ENCODE peak calls at places on chromosome 15, in four cellular contexts. L is astrocyte of the spinal cord, O is tibial nerve, A is right lobe of liver. B is an unnamed sample.

GRCh38 chr15:79593119-79593869 is 161.2 kb downstream of the MINAR1 start:
- DNase-seq in L (no peak), O (no peak), A (no peak), B (peak)

GRCh38 chr15:52710050-52710709 is 31.0 kb upstream of the ATOSA start:
- DNase-seq in L (no peak), O (no peak), A (no peak), B (peak)

GRCh38 chr15:65217526-65218482 is 6.5 kb upstream of the CILP start:
- DNase-seq in L (no peak), O (no peak), A (no peak), B (no peak)

GRCh38 chr15:45919806-45920205 is 285.0 kb downstream of the SQOR start:
- DNase-seq in L (peak), O (no peak), A (no peak), B (peak)

GRCh38 chr15:32738677-32739076 is 20.9 kb downstream of the GREM1 start:
- DNase-seq in L (no peak), O (no peak), A (no peak), B (no peak)

GRCh38 chr15:101115887-101116680 is 135.8 kb downstream of the CHSY1 start:
- DNase-seq in L (peak), O (peak), A (no peak), B (peak)

GRCh38 chr15:91711384-91712082 is 142.0 kb upstream of the SLCO3A1 start:
- DNase-seq in L (no peak), O (no peak), A (no peak), B (no peak)

GRCh38 chr15:88708256-88709054 is 69.6 kb downstream of the ISG20 start:
- DNase-seq in L (no peak), O (no peak), A (no peak), B (peak)

GRCh38 chr15:78035319-78035718 is 42.2 kb downstream of the TBC1D2B start:
- DNase-seq in L (no peak), O (no peak), A (peak), B (no peak)

DNA sequence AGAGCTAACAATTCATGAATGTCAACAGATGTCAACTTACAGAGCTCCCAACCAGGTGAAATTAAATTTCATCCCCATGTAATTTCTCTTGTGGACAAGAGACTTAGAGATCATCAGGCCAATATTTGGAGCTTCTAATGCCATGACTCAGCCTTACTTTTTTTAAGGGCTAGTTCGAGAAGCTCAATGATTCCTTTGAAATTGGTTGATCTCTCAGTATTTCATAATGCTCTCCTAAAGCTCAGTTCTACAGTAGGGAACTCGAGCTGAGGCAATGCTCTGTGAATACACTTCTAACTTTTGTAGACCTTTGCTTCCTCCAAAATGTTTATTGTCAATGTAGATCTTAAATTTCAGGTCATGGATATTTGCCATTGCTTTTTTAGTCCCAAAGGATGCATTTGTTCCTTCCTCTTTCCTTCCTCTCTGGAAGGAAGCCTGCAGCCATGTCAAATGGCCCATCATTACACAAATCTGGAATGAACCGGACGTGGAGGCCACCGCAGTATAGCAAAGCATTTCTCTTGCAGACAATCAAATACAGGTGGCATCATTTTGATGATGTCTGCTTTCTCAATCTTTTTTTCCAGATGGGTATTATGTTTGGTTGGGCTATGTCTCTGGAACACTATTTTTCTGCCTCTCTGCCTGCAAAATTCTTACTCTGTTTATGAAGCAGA is 28.3 kb downstream of the STARD5 start:
- DNase-seq in L (no peak), O (no peak), A (no peak), B (no peak)
- H3K4me3 ChIP-seq in L (no peak), O (no peak), A (no peak), B (no peak)

DNA sequence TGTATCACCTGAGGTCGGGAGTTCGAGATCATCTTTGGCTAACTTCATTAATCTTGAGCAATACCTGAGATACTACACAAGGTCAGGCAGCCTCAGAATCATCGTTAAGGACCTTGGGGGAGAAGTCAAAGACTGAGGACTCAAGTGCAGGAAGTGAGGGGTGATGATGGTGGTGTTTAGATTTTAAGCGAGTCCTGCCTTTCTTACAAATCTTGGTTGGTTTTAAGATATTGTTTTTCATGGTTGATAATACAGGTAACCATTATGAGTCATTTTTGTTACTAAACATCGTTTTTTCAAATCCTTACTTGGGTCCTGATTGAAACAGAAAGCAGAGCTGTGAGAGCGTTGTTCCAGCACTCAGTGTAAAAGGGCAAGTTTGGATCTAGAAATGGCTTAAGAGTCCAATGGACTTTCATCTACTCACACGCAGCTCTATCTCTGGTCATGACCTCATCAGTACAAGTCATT is 4.1 kb downstream of the RASGRP1 start:
- DNase-seq in L (no peak), O (no peak), A (no peak), B (no peak)
- H3K4me3 ChIP-seq in L (no peak), O (no peak), A (no peak), B (no peak)

GRCh38 chr15:59168536-59168935 is 38.1 kb upstream of the LDHAL6B start:
- DNase-seq in L (no peak), O (no peak), A (no peak), B (peak)

GRCh38 chr15:59169337-59169736 is 37.3 kb upstream of the LDHAL6B start:
- DNase-seq in L (peak), O (no peak), A (no peak), B (peak)

GRCh38 chr15:59170998-59171397 is 35.6 kb upstream of the LDHAL6B start:
- DNase-seq in L (no peak), O (no peak), A (no peak), B (no peak)

GRCh38 chr15:59172289-59172901 is 34.2 kb upstream of the LDHAL6B start:
- DNase-seq in L (no peak), O (no peak), A (no peak), B (no peak)

GRCh38 chr15:59170295-59170881 is 36.3 kb upstream of the LDHAL6B start:
- DNase-seq in L (peak), O (no peak), A (peak), B (peak)
- H3K4me3 ChIP-seq in L (no peak), O (no peak), A (no peak), B (no peak)

GRCh38 chr15:73941044-73941443 is 14.8 kb downstream of the LOXL1 start:
- DNase-seq in L (peak), O (no peak), A (no peak), B (peak)

GRCh38 chr15:73939138-73939537 is 12.9 kb downstream of the LOXL1 start:
- DNase-seq in L (no peak), O (no peak), A (no peak), B (no peak)

GRCh38 chr15:73941449-73941848 is 15.2 kb downstream of the LOXL1 start:
- DNase-seq in L (no peak), O (no peak), A (no peak), B (no peak)

GRCh38 chr15:73941871-73942635 is 15.8 kb downstream of the LOXL1 start:
- DNase-seq in L (no peak), O (no peak), A (no peak), B (no peak)

GRCh38 chr15:73940061-73940981 is 14.1 kb downstream of the LOXL1 start:
- DNase-seq in L (no peak), O (no peak), A (no peak), B (peak)
- H3K4me3 ChIP-seq in L (no peak), O (no peak), A (no peak), B (no peak)

DNA sequence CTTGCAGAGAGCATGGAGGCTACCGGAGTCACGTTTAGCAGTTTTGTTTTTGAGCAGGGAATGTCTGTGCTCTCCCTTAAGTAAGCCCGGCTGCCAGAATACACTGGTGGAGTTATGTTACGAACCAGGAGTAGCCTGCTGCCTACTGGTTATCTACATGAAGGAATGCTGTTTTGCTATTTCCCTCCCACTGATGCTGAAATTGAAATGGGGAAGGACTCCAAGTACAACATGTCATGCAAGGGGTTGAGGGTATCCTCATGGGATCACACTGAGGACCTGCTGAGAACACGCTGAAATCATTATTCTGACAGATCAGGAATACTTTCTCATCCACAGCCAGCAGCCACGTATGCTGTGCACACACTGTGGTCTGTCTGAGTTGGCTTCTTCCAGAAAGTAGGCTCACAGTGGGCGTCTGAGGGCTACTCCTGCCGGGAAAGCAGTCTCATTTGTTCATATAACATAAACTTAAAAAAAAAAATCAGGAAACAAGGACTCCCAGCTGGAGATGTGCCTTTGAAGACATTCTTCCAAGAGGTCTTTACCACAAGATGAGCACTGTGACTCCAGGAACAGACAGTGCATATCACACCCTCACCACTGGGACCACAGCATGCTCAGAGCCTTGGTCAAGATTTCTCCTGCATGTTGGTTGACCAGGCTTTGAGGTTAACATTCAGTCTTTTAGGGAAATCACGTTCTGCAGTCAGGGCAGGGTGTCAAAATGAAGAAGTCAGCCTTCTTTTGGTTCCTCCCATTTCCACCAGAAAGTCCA is 300.4 kb upstream of the RASGRP1 start:
- DNase-seq in L (peak), O (peak), A (no peak), B (peak)
- H3K4me3 ChIP-seq in L (no peak), O (no peak), A (no peak), B (no peak)

DNA sequence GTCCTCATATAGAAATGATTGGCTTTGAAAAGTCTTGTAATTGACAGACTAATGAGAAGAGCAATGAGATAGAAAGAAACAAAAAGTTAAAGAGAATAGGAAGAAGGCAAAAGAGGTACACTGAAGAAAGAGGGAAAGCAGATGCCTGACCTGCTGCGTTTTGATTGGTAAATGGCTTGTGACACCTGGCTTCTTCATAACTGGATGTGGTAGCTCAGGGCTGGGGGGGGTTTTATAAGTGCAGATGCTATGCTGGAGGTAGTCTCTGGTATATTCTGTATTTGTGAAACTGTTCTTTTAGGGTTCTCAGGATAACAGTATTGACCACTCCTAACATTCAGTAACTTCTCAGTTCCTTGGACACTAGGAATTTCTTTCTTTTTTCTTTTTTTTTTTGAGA is 1.4 kb downstream of the STARD9 start:
- DNase-seq in L (no peak), O (no peak), A (no peak), B (no peak)
- H3K4me3 ChIP-seq in L (no peak), O (peak), A (no peak), B (no peak)

GRCh38 chr15:76006136-76006778 is 6.0 kb downstream of the NRG4 start:
- DNase-seq in L (no peak), O (no peak), A (peak), B (peak)

GRCh38 chr15:76012021-76012551 is at the start of gene NRG4:
- DNase-seq in L (no peak), O (no peak), A (no peak), B (peak)

GRCh38 chr15:76011611-76012010 is 613 bp downstream of the NRG4 start:
- DNase-seq in L (no peak), O (no peak), A (no peak), B (no peak)
- H3K4me3 ChIP-seq in L (no peak), O (no peak), A (peak), B (no peak)

DNA sequence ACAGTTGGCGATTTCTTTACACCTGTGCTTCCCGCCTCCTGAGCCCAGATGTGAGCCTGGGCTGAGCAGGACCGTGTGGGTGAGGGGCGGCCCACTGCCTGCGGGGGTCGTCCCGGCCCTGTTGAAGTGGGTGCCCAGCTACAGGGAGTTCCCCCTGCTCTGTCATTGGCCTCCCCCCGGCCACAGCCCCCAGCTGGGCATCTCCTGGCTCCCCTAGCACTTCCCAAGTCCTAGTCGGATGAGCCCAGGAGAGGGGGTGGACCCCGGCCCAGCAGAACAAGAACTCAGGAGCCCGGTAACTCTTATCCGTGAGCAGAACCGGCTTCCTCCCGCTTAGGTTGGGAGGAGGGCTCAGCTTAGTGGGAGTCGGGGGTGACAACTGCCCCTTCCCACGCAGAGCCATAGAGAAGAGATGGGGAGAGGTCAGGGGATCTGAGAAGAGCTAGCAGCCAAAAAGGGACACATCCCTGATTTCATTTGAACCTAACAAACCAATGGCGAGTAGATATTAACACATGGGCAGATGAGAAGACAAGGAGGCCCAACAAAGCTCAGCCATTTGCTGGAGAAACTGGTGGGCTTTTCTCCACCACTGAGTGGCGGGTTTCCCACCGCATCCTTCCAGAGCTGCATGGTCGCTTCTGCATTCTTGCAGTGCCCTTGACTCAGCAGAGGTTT is 878 bp downstream of the PAQR5 start:
- DNase-seq in L (no peak), O (no peak), A (no peak), B (no peak)
- H3K4me3 ChIP-seq in L (peak), O (peak), A (peak), B (peak)

GRCh38 chr15:98779463-98780071 is 131.2 kb downstream of the IGF1R start:
- DNase-seq in L (peak), O (peak), A (peak), B (peak)
- H3K4me3 ChIP-seq in L (no peak), O (no peak), A (no peak), B (no peak)

DNA sequence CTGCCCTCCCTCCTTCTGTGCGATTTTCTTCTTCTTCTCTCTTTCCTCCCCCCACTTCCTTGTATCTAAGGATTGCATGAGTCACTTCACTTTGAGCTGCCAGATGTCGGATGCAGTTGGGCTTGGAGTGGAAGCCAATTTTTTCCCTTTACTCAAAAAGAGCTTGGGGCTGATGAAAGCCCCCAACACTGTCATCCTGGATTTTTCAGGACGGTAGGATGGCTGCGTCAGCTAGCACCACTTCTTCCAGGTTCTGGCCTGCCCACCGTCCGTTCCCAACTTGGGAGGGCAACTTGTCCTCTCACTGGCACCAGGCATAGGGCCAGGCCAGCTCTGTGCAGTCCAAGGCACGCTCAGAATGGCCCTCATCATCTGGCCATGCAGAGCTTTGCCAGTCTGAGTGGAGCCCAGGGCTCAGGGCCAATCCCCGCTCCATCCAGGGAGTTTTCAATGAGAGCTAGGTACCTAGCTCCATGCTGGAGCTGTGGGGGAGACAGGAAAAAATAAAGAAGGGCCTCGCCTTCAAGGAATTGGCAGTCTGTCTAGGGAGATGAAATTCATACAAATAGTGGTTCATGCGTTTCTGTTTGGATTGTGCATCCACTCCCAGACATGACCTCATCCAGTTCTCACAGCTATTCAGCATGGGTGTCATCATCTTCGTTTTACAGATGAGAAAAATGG is 47.7 kb upstream of the INSYN1 start:
- DNase-seq in L (peak), O (no peak), A (no peak), B (peak)
- H3K4me3 ChIP-seq in L (no peak), O (no peak), A (no peak), B (no peak)